ENCODE peak calls at places on chromosome 7, in four cellular contexts. P is non-pigmented ciliary epithelial cell, N is NCI-H748 treated with DMSO at 0.1 percent for 48 hours, I is kidney epithelial cell. D is an unnamed sample.

GRCh38 chr7:100370303-100370702 is 3.0 kb upstream of the PILRA start:
- DNase-seq in P (no peak), N (no peak), I (no peak), D (no peak)

GRCh38 chr7:118184392-118184899 is 482 bp downstream of the LSM8 start:
- DNase-seq in P (no peak), N (no peak), I (no peak), D (no peak)

GRCh38 chr7:30815016-30815854 is 44.0 kb downstream of the MINDY4 start:
- DNase-seq in P (no peak), N (no peak), I (no peak), D (no peak)

GRCh38 chr7:88396295-88396947 is 89.7 kb upstream of the STEAP4 start:
- DNase-seq in P (no peak), N (no peak), I (no peak), D (no peak)

GRCh38 chr7:40301486-40302065 is 166.8 kb downstream of the SUGCT start:
- DNase-seq in P (no peak), N (no peak), I (no peak), D (no peak)

GRCh38 chr7:158699341-158699740 is 5.3 kb downstream of the NCAPG2 start:
- DNase-seq in P (no peak), N (no peak), I (no peak), D (no peak)

GRCh38 chr7:90244909-90245841 is at the start of gene CFAP69:
- DNase-seq in P (peak; percentile 48), N (peak; percentile 70), I (peak; percentile 32), D (peak; percentile 73)

GRCh38 chr7:19522486-19522885 is 186.4 kb downstream of the POLR1F start:
- DNase-seq in P (peak; percentile 78), N (no peak), I (peak; percentile 10), D (no peak)

GRCh38 chr7:140200102-140200989 is 23.6 kb upstream of the KDM7A start:
- DNase-seq in P (no peak), N (peak; percentile 46), I (no peak), D (no peak)

GRCh38 chr7:54813398-54813797 is 54.4 kb upstream of the SEC61G start:
- DNase-seq in P (no peak), N (no peak), I (no peak), D (no peak)

D was measured in HCT116.